ENCODE peak calls at places on chromosomes 16 and 17, in six cellular contexts. H is AG04450, Y is H9, U is natural killer cell, G is neural crest cell, V is choroid plexus epithelial cell. Z is an unnamed sample.

GRCh38 chr17:1764274-1764673 is 2.4 kb downstream of the SERPINF1 start:
- DNase-seq in V (peak; percentile 96), Y (no peak), G (no peak), U (peak; percentile 23), H (peak; percentile 75), Z (no peak)

GRCh38 chr17:37483311-37484039 is 6.2 kb upstream of the DUSP14 start:
- DNase-seq in Y (no peak), U (no peak), G (no peak), H (peak; percentile 92), V (peak; percentile 96), Z (no peak)

GRCh38 chr17:38925263-38925995 is at the start of gene LASP1NB:
- DNase-seq in U (no peak), G (peak; percentile 36), H (no peak), V (peak; percentile 68), Y (peak; percentile 89), Z (no peak)

GRCh38 chr16:17205279-17206139 is 265.3 kb downstream of the XYLT1 start:
- DNase-seq in U (no peak), H (peak; percentile 80), Y (peak; percentile 48), V (no peak), G (no peak), Z (no peak)

GRCh38 chr16:4664538-4665418 is 28.6 kb upstream of the NUDT16L1 start:
- DNase-seq in U (peak; percentile 36), Y (peak; percentile 49), H (no peak), G (no peak), V (no peak), Z (no peak)

GRCh38 chr17:70102531-70102930 is 27.5 kb downstream of the KCNJ16 start:
- DNase-seq in U (no peak), V (no peak), G (no peak), Y (no peak), H (no peak), Z (no peak)

GRCh38 chr17:7561028-7561575 is 617 bp upstream of the SENP3 start:
- DNase-seq in Y (peak; percentile 96), H (peak; percentile 61), V (peak; percentile 89), G (peak; percentile 84), U (peak; percentile 80), Z (peak; percentile 82)

GRCh38 chr17:19418312-19418992 is 7.4 kb downstream of the RNF112 start:
- DNase-seq in V (peak; percentile 77), Y (peak; percentile 48), H (no peak), G (no peak), U (no peak), Z (no peak)

GRCh38 chr16:64304376-64304775 is 817.5 kb downstream of the CDH11 start:
- DNase-seq in H (no peak), U (no peak), G (no peak), Y (no peak), V (no peak), Z (no peak)

GRCh38 chr17:13393841-13394710 is 207.7 kb downstream of the HS3ST3A1 start:
- DNase-seq in H (peak; percentile 70), V (peak; percentile 93), G (no peak), U (no peak), Y (no peak), Z (no peak)

GRCh38 chr16:72936408-72936807 is 111.5 kb downstream of the ZFHX3 start:
- DNase-seq in H (no peak), V (no peak), G (no peak), Y (no peak), U (no peak), Z (no peak)

GRCh38 chr16:72938426-72939164 is 109.3 kb downstream of the ZFHX3 start:
- DNase-seq in Y (no peak), G (no peak), U (no peak), V (peak; percentile 90), H (peak; percentile 23), Z (no peak)

GRCh38 chr16:72935896-72936295 is 112.0 kb downstream of the ZFHX3 start:
- DNase-seq in H (no peak), U (no peak), G (no peak), V (no peak), Y (no peak), Z (no peak)

GRCh38 chr16:72937916-72938315 is 110.0 kb downstream of the ZFHX3 start:
- DNase-seq in U (no peak), V (no peak), G (no peak), H (no peak), Y (no peak), Z (no peak)

DNA sequence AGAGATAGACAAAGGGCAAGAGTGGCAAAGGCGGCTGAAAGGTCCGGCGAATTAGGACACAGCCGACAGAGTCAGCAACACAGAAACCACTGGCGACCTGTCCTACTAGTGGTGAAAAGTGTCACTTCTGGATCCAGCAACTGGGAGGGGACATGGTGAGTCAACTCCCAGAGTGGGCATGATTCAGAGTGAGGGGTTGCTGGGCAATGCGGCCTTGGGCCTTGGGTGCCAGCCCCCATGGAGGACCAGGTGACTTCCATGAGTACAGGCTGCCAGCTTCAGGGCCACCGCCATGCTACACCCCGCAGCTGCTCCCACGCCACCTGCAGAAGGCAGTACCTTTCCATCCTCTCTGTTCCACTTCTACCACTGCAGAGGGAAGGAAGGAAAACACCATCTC is 110.6 kb downstream of the ZFHX3 start:
- DNase-seq in U (no peak), G (no peak), Y (no peak), H (no peak), V (no peak), Z (no peak)
- TF ChIP-seq CTCF in U (no peak), G (peak; percentile 15), Y (no peak), H (no peak), V (no peak), Z (no peak)

GRCh38 chr17:2964028-2964356 is 99.4 kb downstream of the OR1D5 start:
- DNase-seq in Y (peak; percentile 28), V (no peak), U (no peak), H (no peak), G (no peak), Z (no peak)

GRCh38 chr17:2965621-2966275 is 97.7 kb downstream of the OR1D5 start:
- DNase-seq in U (no peak), H (no peak), G (no peak), Y (peak; percentile 26), V (peak; percentile 42), Z (no peak)

GRCh38 chr17:2964370-2964769 is 99.0 kb downstream of the OR1D5 start:
- DNase-seq in Y (peak; percentile 20), H (no peak), U (no peak), G (no peak), V (no peak), Z (no peak)

GRCh38 chr17:2964831-2965230 is 98.6 kb downstream of the OR1D5 start:
- DNase-seq in V (no peak), H (no peak), Y (peak; percentile 31), U (no peak), G (no peak), Z (no peak)

DNA sequence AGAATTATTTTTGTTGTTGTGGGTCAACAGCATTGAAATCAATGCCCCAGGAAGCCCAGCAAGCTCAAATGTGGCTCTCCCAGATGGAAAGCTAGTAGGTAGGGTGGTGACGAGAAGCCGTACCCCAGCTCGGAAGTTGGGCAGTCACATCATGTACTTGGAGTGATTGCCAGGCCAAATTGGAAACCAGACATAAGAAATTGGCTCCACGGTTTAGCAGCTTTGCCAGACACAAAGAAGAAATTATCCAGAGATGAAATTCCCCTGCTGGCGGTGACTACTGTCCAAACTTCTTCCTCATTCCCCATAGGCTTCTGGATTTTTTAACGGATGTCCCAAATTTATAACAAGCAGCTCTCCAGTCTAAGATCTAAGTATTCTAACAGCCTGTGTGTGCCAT is 95.9 kb downstream of the OR1D5 start:
- DNase-seq in V (no peak), U (peak; percentile 1), Y (peak; percentile 15), H (no peak), G (no peak), Z (no peak)
- TF ChIP-seq CTCF in V (no peak), U (no peak), Y (no peak), H (no peak), G (no peak), Z (no peak)

GRCh38 chr16:80971814-80972213 is 34.9 kb downstream of the CMC2 start:
- DNase-seq in G (no peak), U (no peak), Y (no peak), H (no peak), V (no peak), Z (no peak)

GRCh38 chr16:80966617-80967016 is 40.1 kb downstream of the CMC2 start:
- DNase-seq in U (no peak), Y (no peak), V (no peak), G (no peak), H (no peak), Z (no peak)

GRCh38 chr16:80969114-80969484 is 37.6 kb downstream of the CMC2 start:
- DNase-seq in G (no peak), V (no peak), H (no peak), Y (no peak), U (no peak), Z (no peak)

GRCh38 chr16:80972611-80973010 is 34.1 kb downstream of the CMC2 start:
- DNase-seq in V (no peak), U (no peak), Y (no peak), H (no peak), G (no peak), Z (no peak)

GRCh38 chr16:80968386-80969113 is 38.1 kb downstream of the CMC2 start:
- DNase-seq in U (no peak), H (no peak), Y (no peak), G (no peak), V (peak; percentile 28), Z (no peak)
- TF ChIP-seq CTCF in U (no peak), H (no peak), Y (no peak), G (no peak), V (no peak), Z (no peak)

GRCh38 chr17:4295686-4296085 is 31.9 kb upstream of the ANKFY1 start:
- DNase-seq in V (no peak), U (no peak), G (no peak), Y (no peak), H (no peak), Z (no peak)
- TF ChIP-seq CTCF in V (no peak), U (no peak), G (no peak), Y (no peak), H (no peak), Z (no peak)

DNA sequence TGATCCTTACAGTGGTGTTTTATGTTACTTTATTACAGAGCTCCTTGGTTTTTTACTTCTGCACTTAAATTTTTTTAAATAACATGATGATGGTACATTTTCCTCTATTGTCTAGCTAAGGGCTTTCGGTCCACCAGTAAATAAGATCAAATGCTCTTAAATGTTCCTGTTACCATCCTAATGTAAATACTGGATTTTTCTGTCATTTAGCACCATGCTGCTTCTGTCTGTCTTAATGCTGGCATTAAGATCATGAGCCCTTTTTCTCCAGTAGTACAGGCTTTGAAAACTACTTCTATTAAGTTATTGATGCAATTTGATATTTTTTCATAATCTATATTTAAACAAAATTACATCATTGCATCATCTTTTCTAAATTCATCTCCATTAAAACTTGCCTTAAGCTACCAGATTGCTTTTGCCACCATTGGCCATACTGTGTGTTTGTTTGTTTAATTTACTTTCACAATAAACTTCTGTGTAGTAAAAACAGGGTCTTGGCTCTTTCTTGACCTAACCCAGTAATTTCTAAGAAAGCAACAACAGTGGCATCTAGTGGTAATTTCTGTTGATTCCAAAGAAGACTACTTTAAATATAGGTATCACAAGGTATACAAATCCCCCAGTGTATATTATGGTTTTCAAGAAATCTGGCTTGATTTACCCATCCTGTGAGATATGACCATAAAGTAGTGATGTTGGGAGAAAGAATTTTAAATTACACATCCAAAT is 9.0 kb upstream of the PHAF1 start:
- DNase-seq in G (no peak), Y (no peak), H (no peak), U (no peak), V (peak; percentile 69), Z (no peak)
- TF ChIP-seq CTCF in G (peak; percentile 55), Y (peak; percentile 51), H (peak; percentile 52), U (no peak), V (peak; percentile 54), Z (no peak)

Z was measured in mesothelial cell of epicardium.